ENCODE peak calls at places on chromosomes 6 and 20, in seven cellular contexts. Y is Calu3, N is AG09309, V is heart right ventricle, M is endothelial cell of umbilical vein, P is progenitor cell of endocrine pancreas, H is nephron progenitor cell. B is an unnamed sample.

GRCh38 chr6:14711056-14711703 is 534.7 kb upstream of the JARID2 start:
- DNase-seq in Y (peak), N (peak), V (peak), M (no peak), P (no peak), H (no peak), B (no peak)

GRCh38 chr6:32190946-32191677 is 1.1 kb upstream of the PBX2 start:
- DNase-seq in Y (no peak), N (no peak), V (no peak), M (no peak), P (no peak), H (no peak), B (no peak)

GRCh38 chr20:25052255-25053206 is 5.4 kb downstream of the ACSS1 start:
- DNase-seq in Y (no peak), N (no peak), V (no peak), M (no peak), P (no peak), H (no peak), B (no peak)

GRCh38 chr6:162750776-162751175 is 23.0 kb downstream of the PACRG start:
- DNase-seq in Y (no peak), N (no peak), V (no peak), M (no peak), P (no peak), H (no peak), B (no peak)

GRCh38 chr6:11805259-11806053 is 26.9 kb upstream of the ADTRP start:
- DNase-seq in Y (no peak), N (no peak), V (no peak), M (no peak), P (no peak), H (no peak), B (no peak)

GRCh38 chr20:64242797-64243475 is 12.6 kb upstream of the PCMTD2 start:
- DNase-seq in Y (no peak), N (no peak), V (no peak), M (no peak), P (no peak), H (no peak), B (no peak)

GRCh38 chr20:46964299-46965123 is 69.9 kb downstream of the EYA2 start:
- DNase-seq in Y (no peak), N (no peak), V (no peak), M (no peak), P (no peak), H (no peak), B (no peak)

GRCh38 chr6:152329640-152330202 is 307.4 kb downstream of the SYNE1 start:
- DNase-seq in Y (no peak), N (no peak), V (no peak), M (no peak), P (no peak), H (no peak), B (no peak)

GRCh38 chr6:94349227-94349626 is 929.9 kb upstream of the EPHA7 start:
- DNase-seq in Y (no peak), N (no peak), V (no peak), M (no peak), P (no peak), H (no peak), B (no peak)

GRCh38 chr20:53126185-53126584 is 154.0 kb downstream of the TSHZ2 start:
- DNase-seq in Y (no peak), N (no peak), V (no peak), M (no peak), P (no peak), H (no peak), B (no peak)

GRCh38 chr6:45617441-45617840 is 239.7 kb upstream of the SUPT3H start:
- DNase-seq in Y (no peak), N (no peak), V (no peak), M (peak), P (no peak), H (no peak), B (no peak)

GRCh38 chr6:83490177-83490576 is 22.2 kb upstream of the PRSS35 start:
- DNase-seq in Y (no peak), N (no peak), V (no peak), M (no peak), P (no peak), H (no peak), B (no peak)

GRCh38 chr20:19407731-19408130 is 195.3 kb downstream of the SLC24A3 start:
- DNase-seq in Y (no peak), N (peak), V (no peak), M (no peak), P (no peak), H (no peak), B (no peak)

GRCh38 chr6:69894578-69895347 is 28.4 kb downstream of the COL19A1 start:
- DNase-seq in Y (no peak), N (peak), V (no peak), M (no peak), P (no peak), H (no peak), B (no peak)

GRCh38 chr20:7665311-7665863 is 274.9 kb downstream of the HAO1 start:
- DNase-seq in Y (no peak), N (no peak), V (no peak), M (peak), P (no peak), H (no peak), B (no peak)

GRCh38 chr6:101266063-101266462 is 127.4 kb upstream of the GRIK2 start:
- DNase-seq in Y (no peak), N (no peak), V (no peak), M (no peak), P (no peak), H (no peak), B (no peak)

GRCh38 chr20:51335329-51335841 is 207.1 kb downstream of the NFATC2 start:
- DNase-seq in Y (no peak), N (peak), V (no peak), M (no peak), P (no peak), H (no peak), B (no peak)

GRCh38 chr6:156068870-156069269 is 613.2 kb upstream of the NOX3 start:
- DNase-seq in Y (no peak), N (no peak), V (no peak), M (peak), P (no peak), H (no peak), B (no peak)
- TF ChIP-seq CTCF in Y (no peak), N (no peak), V (peak), M (no peak), P (no peak), H (no peak), B (no peak)

GRCh38 chr6:159168536-159169192 is 536 bp upstream of the FNDC1 start:
- DNase-seq in Y (peak), N (no peak), V (peak), M (peak), P (peak), H (peak), B (peak)

GRCh38 chr6:159170333-159170672 is 1.1 kb downstream of the FNDC1 start:
- DNase-seq in Y (no peak), N (no peak), V (no peak), M (no peak), P (no peak), H (no peak), B (no peak)

GRCh38 chr6:159169557-159170332 is 545 bp downstream of the FNDC1 start:
- DNase-seq in Y (peak), N (no peak), V (no peak), M (peak), P (peak), H (peak), B (peak)

GRCh38 chr6:159170999-159171712 is 2.0 kb downstream of the FNDC1 start:
- DNase-seq in Y (no peak), N (no peak), V (no peak), M (no peak), P (no peak), H (no peak), B (no peak)

GRCh38 chr6:159169193-159169555 is at the start of gene FNDC1:
- DNase-seq in Y (peak), N (no peak), V (no peak), M (no peak), P (peak), H (peak), B (peak)
- TF ChIP-seq CTCF in Y (no peak), N (peak), V (no peak), M (peak), P (peak), H (no peak), B (no peak)

DNA sequence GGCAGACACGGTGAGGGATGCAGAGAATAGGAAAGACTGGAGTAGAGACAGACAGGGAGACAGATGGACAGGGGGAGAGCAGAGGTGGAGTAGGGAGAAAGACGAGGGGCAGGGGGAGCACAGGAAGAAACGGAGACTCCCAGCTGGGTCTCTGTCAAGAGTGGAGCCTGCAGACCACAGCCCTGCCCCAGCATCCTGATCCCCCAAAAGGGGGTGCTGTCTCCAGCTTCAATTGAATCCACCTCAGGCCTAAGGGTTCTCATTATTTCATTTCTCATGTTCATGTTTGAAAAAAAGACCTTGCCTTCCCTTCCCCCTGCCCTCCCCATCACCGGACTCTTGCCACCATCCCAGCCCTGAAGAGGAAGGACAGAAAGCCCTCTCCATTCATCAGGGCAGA is 98.1 kb downstream of the CDC5L start:
- DNase-seq in Y (no peak), N (no peak), V (no peak), M (no peak), P (no peak), H (no peak), B (no peak)
- TF ChIP-seq CTCF in Y (no peak), N (no peak), V (no peak), M (no peak), P (no peak), H (no peak), B (no peak)

DNA sequence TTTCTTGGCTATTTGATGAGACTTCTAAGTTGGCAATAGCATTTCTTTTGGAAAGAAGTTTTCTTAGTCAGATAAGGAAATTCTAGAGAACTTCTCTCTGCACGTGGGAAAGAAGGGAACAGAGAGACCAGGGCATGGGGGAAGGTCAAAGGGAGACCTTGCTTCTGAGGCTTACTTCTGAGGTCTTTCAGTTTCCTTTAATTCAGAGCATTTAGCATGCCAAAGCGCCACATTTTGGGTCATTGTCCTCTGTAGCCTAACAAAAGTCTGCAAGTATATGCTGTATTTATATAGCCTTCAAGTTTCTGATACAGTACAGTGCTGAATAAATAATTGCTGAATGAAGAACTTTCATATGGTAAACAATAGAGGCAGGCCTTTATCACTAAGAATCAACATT is 95.6 kb downstream of the SAMD3 start:
- DNase-seq in Y (no peak), N (no peak), V (no peak), M (no peak), P (no peak), H (no peak), B (no peak)
- TF ChIP-seq CTCF in Y (no peak), N (no peak), V (no peak), M (no peak), P (no peak), H (no peak), B (no peak)

GRCh38 chr6:40722081-40722480 is 134.9 kb upstream of the LRFN2 start:
- DNase-seq in Y (no peak), N (no peak), V (no peak), M (no peak), P (no peak), H (no peak), B (no peak)

GRCh38 chr6:40719671-40720374 is 132.7 kb upstream of the LRFN2 start:
- DNase-seq in Y (no peak), N (peak), V (no peak), M (peak), P (no peak), H (no peak), B (no peak)

GRCh38 chr6:40718401-40718800 is 131.2 kb upstream of the LRFN2 start:
- DNase-seq in Y (no peak), N (no peak), V (no peak), M (no peak), P (no peak), H (no peak), B (no peak)

GRCh38 chr6:40721252-40721936 is 134.2 kb upstream of the LRFN2 start:
- DNase-seq in Y (no peak), N (no peak), V (no peak), M (no peak), P (no peak), H (no peak), B (no peak)

GRCh38 chr6:40720375-40720748 is 133.2 kb upstream of the LRFN2 start:
- DNase-seq in Y (no peak), N (no peak), V (no peak), M (no peak), P (no peak), H (no peak), B (no peak)
- TF ChIP-seq CTCF in Y (no peak), N (no peak), V (no peak), M (no peak), P (no peak), H (no peak), B (no peak)

DNA sequence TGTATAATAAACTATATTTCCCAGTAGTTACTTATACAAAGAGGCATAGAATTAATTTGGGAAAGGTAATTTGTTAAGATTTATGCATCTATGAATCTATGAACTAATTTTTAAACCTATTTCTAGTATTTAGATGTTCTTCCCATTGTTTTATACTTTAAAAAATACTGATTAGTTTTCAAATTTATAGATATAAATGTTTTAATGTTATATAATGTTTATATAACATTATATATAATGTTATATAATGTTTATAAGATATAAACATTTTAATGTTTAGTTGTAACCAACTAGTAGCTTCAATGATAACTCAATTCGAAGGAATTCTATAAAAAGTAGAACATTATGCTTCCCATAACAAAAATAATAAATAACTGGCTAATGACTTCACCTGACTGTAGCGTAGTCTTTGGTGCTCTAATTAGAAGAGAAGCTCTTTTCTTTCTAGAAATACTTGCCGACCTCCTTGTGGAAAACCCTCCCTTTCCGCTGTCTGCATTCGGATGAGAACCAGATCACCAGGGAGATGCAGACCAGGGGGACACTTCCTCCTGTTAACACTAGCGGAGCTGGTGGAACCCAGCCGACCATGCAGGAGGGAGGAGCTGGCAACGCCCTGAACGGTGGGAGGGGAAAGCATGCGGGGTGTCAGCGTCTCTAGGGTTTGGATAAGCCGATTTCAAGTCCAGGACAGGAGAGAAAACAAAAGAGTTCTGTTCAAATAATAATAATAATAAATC is 158.4 kb downstream of the OR2B2 start:
- DNase-seq in Y (peak), N (peak), V (peak), M (peak), P (peak), H (peak), B (peak)
- TF ChIP-seq CTCF in Y (no peak), N (peak), V (no peak), M (no peak), P (peak), H (peak), B (no peak)

GRCh38 chr6:33215281-33215680 is 7.0 kb downstream of the RING1 start:
- DNase-seq in Y (no peak), N (no peak), V (no peak), M (no peak), P (no peak), H (no peak), B (no peak)
- TF ChIP-seq CTCF in Y (no peak), N (no peak), V (no peak), M (no peak), P (no peak), H (no peak), B (no peak)

B was measured in glutamatergic neuron.